ENCODE peak calls at places on chromosomes 4 and X, in five cellular contexts. D is KBM-7; K is stimulated activated CD8-positive, alpha-beta memory T cell treated with anti-CD3 and anti-CD28 coated beads, Interleukin-15, amount 100 ng/mL, for 1 hour; A is posterior cingulate gyrus; T is NCI-H1436. J is an unnamed sample.

GRCh38 chr4:71186566-71187398 is 152.0 kb upstream of the SLC4A4 start:
- DNase-seq in A (peak), K (no peak), T (no peak), D (peak), J (no peak)

GRCh38 chrX:64975491-64975890 is 759 bp downstream of the ZC4H2 start:
- DNase-seq in A (no peak), T (no peak), K (no peak), D (peak), J (peak)

GRCh38 chrX:39477438-39478120 is 620.2 kb downstream of the BCOR start:
- DNase-seq in K (no peak), A (no peak), D (peak), T (peak), J (no peak)

GRCh38 chr4:146029939-146030710 is 91.5 kb upstream of the ZNF827 start:
- DNase-seq in T (no peak), K (no peak), D (no peak), A (no peak), J (no peak)

GRCh38 chr4:147772459-147772969 is 40.6 kb downstream of the ARHGAP10 start:
- DNase-seq in K (no peak), T (no peak), D (no peak), A (no peak), J (peak)

GRCh38 chr4:110152386-110152785 is 46.0 kb downstream of the ELOVL6 start:
- DNase-seq in T (no peak), A (no peak), K (no peak), D (no peak), J (peak)

GRCh38 chr4:153792893-153793227 is 4.0 kb upstream of the SFRP2 start:
- DNase-seq in A (no peak), T (no peak), D (no peak), K (no peak), J (no peak)

GRCh38 chr4:3070709-3071500 is 3.4 kb downstream of the HTT-AS start:
- DNase-seq in D (no peak), A (no peak), K (no peak), T (no peak), J (no peak)

GRCh38 chr4:139266583-139267257 is 13.3 kb downstream of the MGARP start:
- DNase-seq in D (peak), K (peak), T (no peak), A (no peak), J (peak)

GRCh38 chr4:95204873-95205272 is 343.9 kb downstream of the UNC5C start:
- DNase-seq in T (no peak), K (no peak), D (no peak), A (no peak), J (no peak)

GRCh38 chr4:133483600-133484246 is 334.6 kb downstream of the PCDH10 start:
- DNase-seq in T (no peak), A (no peak), D (peak), K (no peak), J (no peak)

GRCh38 chr4:127141857-127142256 is 490.9 kb upstream of the INTU start:
- DNase-seq in K (no peak), D (no peak), A (no peak), T (no peak), J (no peak)

GRCh38 chr4:147492301-147492700 is 11.4 kb downstream of the EDNRA start:
- DNase-seq in T (no peak), K (no peak), A (no peak), D (no peak), J (no peak)